ENCODE peak calls at places on chromosomes 7 and 10, in nine cellular contexts. A is GM12865, G is mesothelial cell of epicardium, S is brain microvascular endothelial cell, J is A549, X is AG04450, H is kidney, Q is HL-60, F is colonic mucosa. C is an unnamed sample.

GRCh38 chr7:158824028-158824427 is 5.3 kb downstream of the ESYT2 start:
- DNase-seq in A (peak; percentile 82), G (no peak), S (peak; percentile 55), J (no peak), X (no peak), H (no peak), Q (peak; percentile 92), F (no peak), C (peak; percentile 64)

GRCh38 chr7:7524121-7524520 is 11.6 kb downstream of the COL28A1 start:
- DNase-seq in A (no peak), G (no peak), S (no peak), J (no peak), X (no peak), H (no peak), Q (no peak), F (no peak), C (no peak)

GRCh38 chr10:14822879-14823755 is 14.7 kb downstream of the CDNF start:
- DNase-seq in A (peak; percentile 54), G (no peak), S (peak; percentile 57), J (peak; percentile 66), X (peak; percentile 20), H (no peak), Q (peak; percentile 40), F (peak; percentile 34), C (peak; percentile 58)

GRCh38 chr7:12670071-12670729 is 17.2 kb upstream of the ARL4A start:
- DNase-seq in A (no peak), G (no peak), S (no peak), J (no peak), X (peak; percentile 89), H (no peak), Q (peak; percentile 6), F (no peak), C (no peak)

GRCh38 chr7:43071604-43072003 is 40.8 kb upstream of the HECW1 start:
- DNase-seq in A (peak; percentile 56), G (no peak), S (no peak), J (no peak), X (no peak), H (no peak), Q (peak; percentile 2), F (no peak), C (no peak)

GRCh38 chr7:156156734-156157408 is 344.6 kb upstream of the SHH start:
- DNase-seq in A (peak; percentile 14), G (no peak), S (peak; percentile 16), J (peak; percentile 72), X (no peak), H (peak; percentile 82), Q (no peak), F (no peak), C (no peak)

GRCh38 chr10:114623661-114624294 is 34.3 kb downstream of the ABLIM1 start:
- DNase-seq in A (no peak), G (no peak), S (peak; percentile 77), J (peak; percentile 66), X (peak; percentile 65), H (no peak), Q (no peak), F (peak; percentile 51), C (no peak)

GRCh38 chr7:69683002-69683401 is 84.7 kb downstream of the AUTS2 start:
- DNase-seq in A (peak; percentile 55), G (no peak), S (no peak), J (no peak), X (no peak), H (no peak), Q (no peak), F (no peak), C (no peak)

GRCh38 chr7:103343332-103343731 is 1.2 kb downstream of the DNAJC2 start:
- DNase-seq in A (peak; percentile 13), G (no peak), S (no peak), J (no peak), X (no peak), H (no peak), Q (no peak), F (no peak), C (no peak)

GRCh38 chr10:128869101-128869712 is 597.8 kb upstream of the MGMT start:
- DNase-seq in A (no peak), G (no peak), S (no peak), J (no peak), X (no peak), H (no peak), Q (no peak), F (no peak), C (no peak)

GRCh38 chr10:79028456-79029010 is 40.2 kb upstream of the ZMIZ1 start:
- DNase-seq in A (no peak), G (no peak), S (no peak), J (no peak), X (no peak), H (no peak), Q (no peak), F (no peak), C (no peak)

GRCh38 chr10:84541289-84541637 is 212.9 kb downstream of the CCSER2 start:
- DNase-seq in A (peak; percentile 33), G (no peak), S (no peak), J (no peak), X (no peak), H (no peak), Q (no peak), F (no peak), C (no peak)

GRCh38 chr7:20299647-20300312 is 30.9 kb upstream of the ITGB8 start:
- DNase-seq in A (peak; percentile 83), G (no peak), S (peak; percentile 24), J (no peak), X (no peak), H (no peak), Q (peak; percentile 45), F (no peak), C (no peak)

GRCh38 chr10:6640433-6641040 is 60.5 kb upstream of the PRKCQ start:
- DNase-seq in A (no peak), G (no peak), S (no peak), J (no peak), X (no peak), H (no peak), Q (no peak), F (no peak), C (no peak)

GRCh38 chr7:50112250-50112649 is 19.2 kb upstream of the ZPBP start:
- DNase-seq in A (no peak), G (no peak), S (no peak), J (no peak), X (no peak), H (no peak), Q (no peak), F (no peak), C (no peak)
- TF ChIP-seq CTCF in A (no peak), G (no peak), S (no peak), J (no peak), X (no peak), H (no peak), Q (no peak), F (no peak), C (no peak)

GRCh38 chr10:71431216-71431944 is 34.7 kb downstream of the CDH23 start:
- DNase-seq in A (no peak), G (no peak), S (no peak), J (no peak), X (no peak), H (peak; percentile 74), Q (no peak), F (no peak), C (no peak)

GRCh38 chr10:71433116-71433982 is 36.6 kb downstream of the CDH23 start:
- DNase-seq in A (no peak), G (no peak), S (no peak), J (no peak), X (no peak), H (no peak), Q (no peak), F (no peak), C (no peak)

GRCh38 chr10:71433983-71434744 is 37.4 kb downstream of the CDH23 start:
- DNase-seq in A (no peak), G (no peak), S (no peak), J (no peak), X (no peak), H (no peak), Q (no peak), F (no peak), C (no peak)

GRCh38 chr10:71429929-71430328 is 33.2 kb downstream of the CDH23 start:
- DNase-seq in A (no peak), G (no peak), S (no peak), J (peak; percentile 35), X (no peak), H (peak; percentile 22), Q (no peak), F (no peak), C (no peak)

DNA sequence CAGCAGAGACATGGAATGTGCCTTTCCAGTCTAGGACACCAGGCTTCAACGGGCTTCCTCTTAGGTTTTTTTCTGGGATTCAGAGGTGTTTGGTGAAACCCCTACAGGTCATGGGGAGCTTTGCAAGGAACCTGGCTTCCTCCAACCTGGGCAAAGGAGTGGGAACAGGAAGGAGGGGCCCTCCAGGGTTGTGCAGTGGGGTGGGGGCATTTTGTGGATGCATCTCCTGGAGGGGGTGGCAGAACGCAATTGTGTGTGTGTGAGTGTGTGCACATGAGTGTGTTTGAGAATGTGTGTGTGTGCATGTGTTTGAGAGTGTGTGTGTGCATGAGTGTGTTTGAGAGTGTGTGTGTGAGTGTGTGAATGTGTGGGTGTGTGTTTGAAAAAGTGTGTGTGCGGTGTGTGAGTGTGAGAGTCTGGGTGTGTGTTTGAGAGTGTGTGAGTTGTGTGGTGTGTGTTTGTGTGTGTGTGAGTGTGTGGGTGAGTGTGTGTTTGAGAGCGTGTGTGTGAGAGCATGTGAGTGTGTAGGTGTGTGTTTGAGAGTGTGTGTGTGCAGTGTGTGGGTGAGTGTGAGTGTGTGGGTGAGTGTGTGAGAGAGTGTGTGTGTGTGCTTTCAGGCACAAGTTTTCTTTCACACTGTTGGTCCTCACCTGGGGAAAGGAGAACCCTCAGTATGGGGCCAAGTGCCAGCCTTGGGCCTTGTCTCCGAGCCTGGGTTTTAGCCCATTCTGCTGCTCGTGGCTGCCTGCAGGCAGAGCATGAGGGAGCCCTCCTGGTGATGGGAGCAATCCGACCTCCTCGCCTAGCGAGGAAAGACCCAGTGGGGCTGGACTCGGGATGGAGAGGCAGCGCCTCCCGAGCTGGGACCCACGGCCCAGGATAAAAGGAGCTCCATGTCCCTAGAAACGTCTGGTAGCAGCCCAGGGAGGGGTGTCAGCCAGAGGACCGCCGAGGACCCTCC is 35.5 kb downstream of the CDH23 start:
- DNase-seq in A (no peak), G (no peak), S (no peak), J (peak; percentile 53), X (no peak), H (peak; percentile 39), Q (no peak), F (no peak), C (no peak)
- TF ChIP-seq CTCF in A (no peak), G (no peak), S (peak; percentile 23), J (no peak), X (no peak), H (no peak), Q (no peak), F (no peak), C (no peak)

GRCh38 chr7:32427769-32428291 is 62.4 kb downstream of the LSM5 start:
- DNase-seq in A (peak; percentile 72), G (peak; percentile 85), S (peak; percentile 81), J (peak; percentile 65), X (peak; percentile 26), H (peak; percentile 83), Q (peak; percentile 64), F (peak; percentile 65), C (peak; percentile 81)
- TF ChIP-seq CTCF in A (peak; percentile 21), G (no peak), S (peak; percentile 78), J (no peak), X (peak; percentile 53), H (peak; percentile 38), Q (no peak), F (no peak), C (no peak)

DNA sequence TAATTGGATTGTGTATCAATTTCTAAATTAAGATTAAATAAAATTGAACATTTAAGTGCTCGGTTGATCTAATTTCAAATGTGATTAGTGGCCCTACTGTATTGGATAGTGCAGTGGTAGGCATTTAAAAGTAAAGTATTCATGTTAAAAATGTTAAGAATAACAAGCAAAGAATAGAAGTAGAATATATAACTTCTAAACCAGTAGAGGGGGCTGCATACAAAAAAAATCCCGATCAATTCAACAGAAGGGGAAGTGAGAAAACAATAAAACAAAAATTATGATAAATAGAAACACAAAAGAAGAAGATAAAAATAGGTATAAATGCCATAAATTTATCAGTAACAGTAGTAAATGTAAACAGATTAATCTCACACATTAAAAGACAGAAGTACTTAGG is 24.9 kb upstream of the WDFY4 start:
- DNase-seq in A (peak; percentile 44), G (no peak), S (no peak), J (no peak), X (no peak), H (no peak), Q (no peak), F (no peak), C (no peak)
- TF ChIP-seq CTCF in A (peak; percentile 22), G (peak; percentile 52), S (no peak), J (peak; percentile 23), X (peak; percentile 53), H (peak; percentile 21), Q (no peak), F (no peak), C (no peak)